ENCODE peak calls at places on chromosomes 1 and 21, in four cellular contexts. One of them, this sample, is unnamed.
A peak's percentile ranks its signal among the peaks of the same experiment; 100 is the strongest.

GRCh38 chr1:91827094-91828006 is 58.6 kb downstream of the TGFBR3 start:
- DNase-seq in WTC11: no peak
- DNase-seq in K562: no peak
- DNase-seq in H1: no peak
- DNase-seq in this sample: no peak

GRCh38 chr1:116574581-116575291 is 3.9 kb upstream of the CD58 start:
- DNase-seq in WTC11: peak; percentile 60
- DNase-seq in K562: peak; percentile 79
- DNase-seq in H1: no peak
- DNase-seq in this sample: peak; percentile 81

GRCh38 chr21:45995686-45996179 is 14.2 kb downstream of the COL6A1 start:
- DNase-seq in WTC11: no peak
- DNase-seq in K562: no peak
- DNase-seq in H1: no peak
- DNase-seq in this sample: no peak

GRCh38 chr1:180693564-180694244 is 61.9 kb downstream of the XPR1 start:
- DNase-seq in WTC11: no peak
- DNase-seq in K562: no peak
- DNase-seq in H1: no peak
- DNase-seq in this sample: no peak

GRCh38 chr1:24545673-24546072 is 10.2 kb upstream of the NCMAP start:
- DNase-seq in WTC11: no peak
- DNase-seq in K562: no peak
- DNase-seq in H1: no peak
- DNase-seq in this sample: no peak

GRCh38 chr1:179969962-179970361 is 15.4 kb downstream of the CEP350 start:
- DNase-seq in WTC11: no peak
- DNase-seq in K562: no peak
- DNase-seq in H1: no peak
- DNase-seq in this sample: no peak

GRCh38 chr1:47351305-47351704 is 17.7 kb downstream of the CMPK1 start:
- DNase-seq in WTC11: no peak
- DNase-seq in K562: no peak
- DNase-seq in H1: no peak
- DNase-seq in this sample: no peak

GRCh38 chr1:169711469-169712308 is at the start of gene SELL:
- DNase-seq in WTC11: peak; percentile 71
- DNase-seq in K562: peak; percentile 59
- DNase-seq in H1: peak; percentile 65
- DNase-seq in this sample: peak; percentile 30

GRCh38 chr21:25646541-25646940 is 7.5 kb downstream of the JAM2 start:
- DNase-seq in WTC11: no peak
- DNase-seq in K562: no peak
- DNase-seq in H1: no peak
- DNase-seq in this sample: no peak

GRCh38 chr1:184770176-184770575 is 15.5 kb upstream of the EDEM3 start:
- DNase-seq in WTC11: no peak
- DNase-seq in K562: peak; percentile 22
- DNase-seq in H1: no peak
- DNase-seq in this sample: no peak

GRCh38 chr1:108142773-108143394 is 57.3 kb downstream of the SLC25A24 start:
- DNase-seq in WTC11: no peak
- DNase-seq in K562: peak; percentile 27
- DNase-seq in H1: no peak
- DNase-seq in this sample: no peak

GRCh38 chr1:77282866-77283539 is 1.2 kb downstream of the AK5 start:
- DNase-seq in WTC11: peak; percentile 73
- DNase-seq in K562: no peak
- DNase-seq in H1: peak; percentile 78
- DNase-seq in this sample: peak; percentile 47

GRCh38 chr1:77283701-77284425 is 2.0 kb downstream of the AK5 start:
- DNase-seq in WTC11: no peak
- DNase-seq in K562: no peak
- DNase-seq in H1: no peak
- DNase-seq in this sample: no peak

GRCh38 chr1:77281491-77282186 is at the start of gene AK5:
- DNase-seq in WTC11: peak; percentile 64
- DNase-seq in K562: no peak
- DNase-seq in H1: peak; percentile 72
- DNase-seq in this sample: peak; percentile 90

GRCh38 chr1:77280962-77281361 is 857 bp upstream of the AK5 start:
- DNase-seq in WTC11: no peak
- DNase-seq in K562: no peak
- DNase-seq in H1: no peak
- DNase-seq in this sample: peak; percentile 9

GRCh38 chr1:77282187-77282865 is 507 bp downstream of the AK5 start:
- DNase-seq in WTC11: peak; percentile 45
- DNase-seq in K562: no peak
- DNase-seq in H1: peak; percentile 80
- DNase-seq in this sample: no peak
- TF ChIP-seq TEAD4 in WTC11: no peak
- TF ChIP-seq TEAD4 in K562: no peak
- TF ChIP-seq TEAD4 in H1: no peak
- TF ChIP-seq TEAD4 in this sample: no peak

DNA sequence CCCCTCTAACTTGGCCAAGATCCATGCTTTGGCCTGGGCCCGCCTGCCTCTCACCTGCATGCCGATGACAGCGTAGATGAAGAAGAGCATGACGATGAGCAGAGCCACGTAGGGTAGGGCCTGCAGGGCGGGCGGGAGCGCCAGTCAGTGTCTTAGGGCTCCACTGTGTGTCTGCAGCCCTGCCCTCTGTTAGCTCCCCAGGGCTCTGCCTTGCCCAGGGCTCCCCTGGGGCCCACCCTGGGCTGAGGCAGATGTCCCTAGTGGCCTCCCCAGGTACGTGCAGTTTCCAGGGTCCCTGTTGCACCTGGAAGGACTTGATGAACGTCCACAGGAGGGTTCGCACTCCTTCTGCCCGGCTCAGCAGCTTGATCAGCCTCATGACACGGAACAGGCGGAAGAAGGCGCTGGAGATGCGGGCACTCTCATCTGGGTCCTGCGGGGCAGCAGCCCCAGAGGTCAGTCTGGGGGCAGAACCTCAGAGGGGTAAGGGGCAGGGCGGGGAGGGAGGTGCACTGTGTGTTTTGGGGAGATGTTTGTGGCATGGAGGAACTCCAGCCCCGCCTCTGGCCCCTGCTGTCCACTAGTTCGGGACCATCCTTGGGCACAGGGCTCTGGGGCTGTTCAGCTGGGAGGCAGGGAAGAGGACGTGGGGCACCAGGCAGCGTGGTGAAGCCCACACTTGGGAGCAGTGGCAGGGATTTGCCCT is 29.8 kb upstream of the KIF21B start:
- DNase-seq in WTC11: peak; percentile 45
- DNase-seq in K562: peak; percentile 30
- DNase-seq in H1: no peak
- DNase-seq in this sample: peak; percentile 39
- TF ChIP-seq TEAD4 in WTC11: no peak
- TF ChIP-seq TEAD4 in K562: no peak
- TF ChIP-seq TEAD4 in H1: no peak
- TF ChIP-seq TEAD4 in this sample: no peak

GRCh38 chr21:14734833-14735232 is 188.7 kb upstream of the SAMSN1 start:
- DNase-seq in WTC11: no peak
- DNase-seq in K562: no peak
- DNase-seq in H1: no peak
- DNase-seq in this sample: no peak
- TF ChIP-seq TEAD4 in WTC11: no peak
- TF ChIP-seq TEAD4 in K562: no peak
- TF ChIP-seq TEAD4 in H1: no peak
- TF ChIP-seq TEAD4 in this sample: no peak

GRCh38 chr1:15062479-15063099 is 91.0 kb upstream of the TMEM51 start:
- DNase-seq in WTC11: no peak
- DNase-seq in K562: peak; percentile 61
- DNase-seq in H1: peak; percentile 71
- DNase-seq in this sample: peak; percentile 48
- TF ChIP-seq TEAD4 in WTC11: no peak
- TF ChIP-seq TEAD4 in K562: no peak
- TF ChIP-seq TEAD4 in H1: no peak
- TF ChIP-seq TEAD4 in this sample: no peak

GRCh38 chr1:186492531-186493291 is 31.8 kb upstream of the PDC start:
- DNase-seq in WTC11: no peak
- DNase-seq in K562: no peak
- DNase-seq in H1: no peak
- DNase-seq in this sample: no peak
- TF ChIP-seq TEAD4 in WTC11: no peak
- TF ChIP-seq TEAD4 in K562: no peak
- TF ChIP-seq TEAD4 in H1: no peak
- TF ChIP-seq TEAD4 in this sample: no peak

DNA sequence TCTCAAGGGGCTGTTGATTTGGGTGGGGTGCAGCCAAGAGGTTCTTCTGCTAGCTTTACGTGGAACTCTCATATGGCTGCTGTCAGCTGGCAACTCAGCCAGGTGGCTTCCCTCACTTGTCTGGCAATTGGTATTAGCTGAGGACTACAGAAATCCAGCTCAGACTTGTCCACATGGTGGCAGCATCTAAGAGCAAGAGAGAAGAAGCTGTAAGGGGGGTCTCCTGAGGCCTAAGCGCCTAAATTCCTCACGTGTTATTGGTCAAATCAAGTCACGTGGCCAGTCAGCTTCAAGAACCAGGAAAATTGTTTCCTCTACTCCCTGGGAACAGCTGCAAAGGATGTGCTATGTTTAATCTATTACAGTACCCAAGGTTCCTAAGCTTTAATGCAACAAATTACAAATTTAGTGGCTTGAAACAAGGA is 4.2 kb upstream of the DYRK3 start:
- DNase-seq in WTC11: peak; percentile 72
- DNase-seq in K562: peak; percentile 93
- DNase-seq in H1: peak; percentile 68
- DNase-seq in this sample: peak; percentile 58
- TF ChIP-seq TEAD4 in WTC11: no peak
- TF ChIP-seq TEAD4 in K562: no peak
- TF ChIP-seq TEAD4 in H1: peak; percentile 17
- TF ChIP-seq TEAD4 in this sample: no peak